ENCODE peak calls at places on chromosomes 4 and X, in nine cellular contexts. L, H, P, E, R, T, V, D and A are unnamed samples.

GRCh38 chr4:94897023-94897422 is 139.3 kb downstream of the BMPR1B start:
- DNase-seq in L (no peak), H (no peak), P (no peak), E (no peak), R (no peak), T (no peak), V (no peak), D (no peak), A (no peak)

GRCh38 chrX:112851806-112852205 is 11.2 kb upstream of the AMOT start:
- DNase-seq in L (no peak), H (no peak), P (no peak), E (peak), R (no peak), T (no peak), V (peak), D (no peak), A (no peak)

GRCh38 chr4:184959786-184960185 is 58.5 kb upstream of the HELT start:
- DNase-seq in L (no peak), H (no peak), P (no peak), E (no peak), R (no peak), T (no peak), V (no peak), D (no peak), A (no peak)

GRCh38 chr4:72971572-72971971 is 97.9 kb downstream of the COX18 start:
- DNase-seq in L (no peak), H (peak), P (no peak), E (peak), R (peak), T (no peak), V (peak), D (no peak), A (peak)

GRCh38 chr4:43224591-43224990 is 332.1 kb downstream of the GRXCR1 start:
- DNase-seq in L (no peak), H (no peak), P (no peak), E (peak), R (no peak), T (no peak), V (no peak), D (no peak), A (no peak)

GRCh38 chr4:122777846-122778501 is 45.5 kb downstream of the BBS12 start:
- DNase-seq in L (no peak), H (peak), P (no peak), E (peak), R (no peak), T (no peak), V (peak), D (no peak), A (no peak)

GRCh38 chrX:123184199-123184857 is at the start of gene GRIA3:
- DNase-seq in L (no peak), H (no peak), P (peak), E (peak), R (no peak), T (no peak), V (peak), D (no peak), A (no peak)

GRCh38 chrX:56746996-56747395 is 18.0 kb downstream of the NBDY start:
- DNase-seq in L (no peak), H (no peak), P (no peak), E (no peak), R (no peak), T (no peak), V (no peak), D (no peak), A (no peak)